ENCODE peak calls at places on chromosomes 2 and 18, in six cellular contexts. C is stimulated activated CD4-positive, alpha-beta T cell treated with anti-CD3 and anti-CD28 coated beads, TNF-alpha, amount 100 ng/mL, for 48 hours; D is left cardiac atrium; Z is H1; U is COR-L47; N is neural progenitor cell. O is an unnamed sample.

GRCh38 chr2:120596990-120597594 is 138.6 kb upstream of the GLI2 start:
- DNase-seq in C (no peak), D (peak), Z (no peak), U (no peak), N (peak), O (no peak)

GRCh38 chr2:238304116-238304515 is 15.7 kb upstream of the PER2 start:
- DNase-seq in C (no peak), D (no peak), Z (no peak), U (no peak), N (no peak), O (no peak)

GRCh38 chr2:98236935-98237334 is 109.3 kb upstream of the CNGA3 start:
- DNase-seq in C (no peak), D (no peak), Z (no peak), U (no peak), N (no peak), O (peak)

GRCh38 chr2:8676191-8676914 is 5.5 kb upstream of the ID2 start:
- DNase-seq in C (no peak), D (peak), Z (peak), U (no peak), N (peak), O (peak)

GRCh38 chr2:164690361-164690760 is 69.1 kb upstream of the GRB14 start:
- DNase-seq in C (no peak), D (no peak), Z (no peak), U (no peak), N (no peak), O (no peak)

GRCh38 chr2:158269143-158269542 is 167.5 kb downstream of the UPP2 start:
- DNase-seq in C (no peak), D (no peak), Z (no peak), U (peak), N (no peak), O (no peak)

GRCh38 chr2:239776441-239777033 is 248.6 kb downstream of the NDUFA10 start:
- DNase-seq in C (no peak), D (no peak), Z (no peak), U (no peak), N (no peak), O (no peak)

GRCh38 chr18:21218862-21219261 is 23.2 kb upstream of the GREB1L start:
- DNase-seq in C (no peak), D (no peak), Z (peak), U (peak), N (no peak), O (peak)

GRCh38 chr2:204258900-204259299 is 286.4 kb upstream of the PARD3B start:
- DNase-seq in C (no peak), D (no peak), Z (no peak), U (no peak), N (no peak), O (no peak)

GRCh38 chr2:70142590-70143313 is 48.1 kb downstream of the C2orf42 start:
- DNase-seq in C (peak), D (peak), Z (peak), U (peak), N (peak), O (peak)

GRCh38 chr18:48607049-48607984 is 68.5 kb downstream of the CTIF start:
- DNase-seq in C (no peak), D (peak), Z (no peak), U (no peak), N (peak), O (no peak)

GRCh38 chr2:70009776-70010175 is 48.3 kb upstream of the ASPRV1 start:
- DNase-seq in C (no peak), D (no peak), Z (no peak), U (no peak), N (no peak), O (no peak)

GRCh38 chr2:105379741-105380186 is 19.1 kb downstream of the FHL2 start:
- DNase-seq in C (no peak), D (no peak), Z (no peak), U (no peak), N (no peak), O (no peak)

GRCh38 chr18:28204154-28204553 is 27.2 kb upstream of the CDH2 start:
- DNase-seq in C (no peak), D (no peak), Z (no peak), U (no peak), N (no peak), O (no peak)

GRCh38 chr2:68031546-68032160 is 31.2 kb downstream of the C1D start:
- DNase-seq in C (no peak), D (no peak), Z (no peak), U (peak), N (peak), O (peak)

GRCh38 chr2:21268197-21268870 is 144.6 kb downstream of the TDRD15 start:
- DNase-seq in C (no peak), D (peak), Z (no peak), U (no peak), N (no peak), O (no peak)

GRCh38 chr18:64409511-64409910 is 260.6 kb upstream of the LINC00305 start:
- DNase-seq in C (no peak), D (no peak), Z (no peak), U (peak), N (peak), O (peak)

GRCh38 chr2:113200236-113200635 is 26.5 kb downstream of the PSD4 start:
- DNase-seq in C (no peak), D (no peak), Z (no peak), U (no peak), N (peak), O (peak)

GRCh38 chr18:36073676-36074075 is 6.3 kb upstream of the RPRD1A start:
- DNase-seq in C (no peak), D (no peak), Z (no peak), U (peak), N (no peak), O (no peak)

GRCh38 chr18:22056962-22057361 is 112.4 kb upstream of the GATA6 start:
- DNase-seq in C (no peak), D (no peak), Z (no peak), U (no peak), N (no peak), O (no peak)

O was measured in mesendoderm.